ENCODE peak calls at places on chromosomes 12 and 14, in four cellular contexts. B is A172, Z is astrocyte of the spinal cord, V is ovary. U is an unnamed sample.

GRCh38 chr12:101838628-101839323 is 8.0 kb upstream of the GNPTAB start:
- DNase-seq in B (no peak), V (no peak), Z (no peak), U (no peak)

GRCh38 chr12:48525332-48525731 is at the start of gene OR8S1:
- DNase-seq in B (no peak), Z (no peak), V (no peak), U (no peak)

GRCh38 chr12:109098142-109098652 is 800 bp downstream of the UNG start:
- DNase-seq in Z (peak), V (no peak), B (no peak), U (peak)

GRCh38 chr12:64951944-64952343 is 127.5 kb downstream of the TBC1D30 start:
- DNase-seq in V (no peak), Z (no peak), B (no peak), U (no peak)

GRCh38 chr12:21877583-21877982 is 63.6 kb downstream of the ABCC9 start:
- DNase-seq in V (no peak), B (no peak), Z (no peak), U (no peak)

GRCh38 chr14:64736271-64737131 is 32.3 kb downstream of the PLEKHG3 start:
- DNase-seq in Z (no peak), V (no peak), B (no peak), U (no peak)

GRCh38 chr12:58253663-58254062 is 312.3 kb downstream of the ATP23 start:
- DNase-seq in B (no peak), V (no peak), Z (no peak), U (peak)

GRCh38 chr14:61099221-61099835 is 118.3 kb downstream of the SLC38A6 start:
- DNase-seq in V (no peak), B (no peak), Z (no peak), U (no peak)

GRCh38 chr12:54657048-54657696 is 9.0 kb upstream of the DCD start:
- DNase-seq in Z (no peak), V (no peak), B (no peak), U (no peak)

GRCh38 chr14:103542545-103543088 is 13.6 kb downstream of the TRMT61A start:
- DNase-seq in V (peak), Z (no peak), B (peak), U (no peak)

GRCh38 chr14:29821665-29822429 is 105.8 kb downstream of the PRKD1 start:
- DNase-seq in B (no peak), V (no peak), Z (no peak), U (peak)

GRCh38 chr12:116958402-116959197 is 47.9 kb downstream of the FBXW8 start:
- DNase-seq in B (no peak), V (no peak), Z (peak), U (peak)

GRCh38 chr14:104782086-104782822 is 13.3 kb downstream of the AKT1 start:
- DNase-seq in Z (no peak), B (no peak), V (no peak), U (no peak)

U was measured in PC-3.